ENCODE peak calls at places on chromosomes 5 and 9, in six cellular contexts. E is HepG2, K is WTC11, P is GM12878, B is H1, J is GM23338. U is an unnamed sample.

GRCh38 chr9:92774274-92774673 is 9.6 kb upstream of the BICD2 start:
- DNase-seq in E (no peak), P (no peak), K (no peak), J (no peak), B (no peak), U (no peak)

GRCh38 chr5:158384535-158385421 is 525.8 kb upstream of the CLINT1 start:
- DNase-seq in J (no peak), E (no peak), B (no peak), K (no peak), P (no peak), U (no peak)

GRCh38 chr5:52710972-52711596 is 76.6 kb upstream of the ITGA1 start:
- DNase-seq in B (no peak), E (no peak), K (no peak), J (no peak), P (no peak), U (no peak)

GRCh38 chr9:137376386-137376785 is 46.6 kb downstream of the EXD3 start:
- DNase-seq in E (no peak), K (peak; percentile 2), P (no peak), J (no peak), B (no peak), U (no peak)

GRCh38 chr9:738209-738915 is 103.1 kb upstream of the DMRT1 start:
- DNase-seq in J (no peak), P (no peak), E (no peak), K (no peak), B (no peak), U (no peak)

GRCh38 chr5:38697013-38697412 is 140.6 kb upstream of the LIFR start:
- DNase-seq in P (no peak), E (peak; percentile 51), K (no peak), J (peak; percentile 49), B (no peak), U (no peak)

GRCh38 chr9:93573204-93573828 is 3.1 kb upstream of the PHF2 start:
- DNase-seq in J (no peak), B (no peak), K (no peak), E (no peak), P (no peak), U (no peak)

GRCh38 chr5:1522601-1523479 is 920 bp downstream of the LPCAT1 start:
- DNase-seq in B (no peak), E (no peak), K (peak; percentile 18), J (no peak), P (no peak), U (peak; percentile 61)

DNA sequence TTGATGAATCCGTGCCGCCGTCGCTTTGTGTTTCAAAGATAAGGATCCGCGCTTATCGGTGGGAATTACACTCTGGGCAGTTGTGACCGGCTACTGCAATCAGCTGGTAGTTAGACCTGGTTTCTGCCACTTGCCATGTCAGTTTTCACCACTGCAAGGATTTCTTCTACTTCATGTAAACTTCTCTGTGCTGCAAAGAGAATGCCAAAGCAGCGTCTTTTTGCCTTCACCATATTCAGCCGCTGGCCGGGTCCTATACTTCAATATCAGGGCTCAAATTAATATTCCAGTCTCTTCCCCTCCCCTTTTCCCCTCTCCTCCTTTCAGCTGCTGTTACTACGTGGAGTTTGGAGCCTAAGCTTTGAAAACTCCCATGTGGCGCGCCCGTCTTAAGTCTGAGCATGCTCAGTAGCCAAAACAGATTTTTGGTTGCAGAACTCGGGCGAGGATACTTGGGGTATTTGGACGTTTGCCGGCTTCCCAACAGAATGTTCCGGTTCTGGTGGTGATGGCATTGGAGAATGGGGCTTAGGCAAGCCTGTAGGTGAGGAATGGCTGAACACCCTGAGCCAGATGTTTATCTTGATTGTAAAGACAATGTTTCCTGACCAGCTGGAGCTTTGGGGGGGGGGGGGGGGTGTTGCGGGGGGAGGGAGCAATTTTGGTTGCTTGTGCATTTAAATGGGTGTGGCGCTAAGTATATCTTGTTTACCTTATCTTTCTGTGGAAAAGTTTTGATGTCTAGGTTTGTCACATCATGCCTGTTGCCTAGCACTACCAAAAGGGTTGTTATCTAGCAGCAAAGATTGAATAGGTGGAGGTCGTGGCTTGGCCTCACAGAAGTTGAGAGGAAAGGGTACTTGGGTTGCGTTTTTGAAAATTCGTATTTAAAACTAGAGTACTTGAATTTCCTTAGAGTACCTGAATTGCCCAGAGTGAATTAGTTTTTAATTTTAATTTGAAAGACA is 1.1 kb downstream of the SMAD5 start:
- DNase-seq in B (no peak), P (no peak), J (peak; percentile 62), E (peak; percentile 52), K (peak; percentile 18), U (peak; percentile 64)
- TF ChIP-seq CREB1 in B (no peak), P (no peak), J (no peak), E (no peak), K (no peak), U (no peak)

DNA sequence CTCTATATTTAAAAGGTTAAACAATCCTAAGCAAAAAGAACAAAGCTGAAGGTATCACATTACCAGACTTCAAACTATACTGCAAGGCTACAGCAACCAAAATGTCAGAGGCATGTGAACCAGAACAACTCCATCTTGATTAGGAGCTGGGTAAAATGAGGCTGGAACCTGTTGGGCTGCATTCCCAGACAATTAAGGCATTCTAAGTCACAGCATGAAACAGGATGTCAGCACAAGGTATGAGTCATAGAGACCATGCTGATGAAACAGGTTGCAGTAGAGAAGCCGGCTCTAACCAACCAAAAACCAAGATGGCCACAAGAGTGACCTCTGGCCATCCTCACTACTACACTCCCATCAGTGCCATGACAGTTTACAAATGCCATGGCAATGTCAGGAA is 252.0 kb downstream of the RASEF start:
- DNase-seq in B (peak; percentile 84), P (no peak), E (no peak), J (peak; percentile 78), K (peak; percentile 43), U (no peak)
- TF ChIP-seq CREB1 in B (no peak), P (no peak), E (no peak), J (peak; percentile 37), K (no peak), U (no peak)

DNA sequence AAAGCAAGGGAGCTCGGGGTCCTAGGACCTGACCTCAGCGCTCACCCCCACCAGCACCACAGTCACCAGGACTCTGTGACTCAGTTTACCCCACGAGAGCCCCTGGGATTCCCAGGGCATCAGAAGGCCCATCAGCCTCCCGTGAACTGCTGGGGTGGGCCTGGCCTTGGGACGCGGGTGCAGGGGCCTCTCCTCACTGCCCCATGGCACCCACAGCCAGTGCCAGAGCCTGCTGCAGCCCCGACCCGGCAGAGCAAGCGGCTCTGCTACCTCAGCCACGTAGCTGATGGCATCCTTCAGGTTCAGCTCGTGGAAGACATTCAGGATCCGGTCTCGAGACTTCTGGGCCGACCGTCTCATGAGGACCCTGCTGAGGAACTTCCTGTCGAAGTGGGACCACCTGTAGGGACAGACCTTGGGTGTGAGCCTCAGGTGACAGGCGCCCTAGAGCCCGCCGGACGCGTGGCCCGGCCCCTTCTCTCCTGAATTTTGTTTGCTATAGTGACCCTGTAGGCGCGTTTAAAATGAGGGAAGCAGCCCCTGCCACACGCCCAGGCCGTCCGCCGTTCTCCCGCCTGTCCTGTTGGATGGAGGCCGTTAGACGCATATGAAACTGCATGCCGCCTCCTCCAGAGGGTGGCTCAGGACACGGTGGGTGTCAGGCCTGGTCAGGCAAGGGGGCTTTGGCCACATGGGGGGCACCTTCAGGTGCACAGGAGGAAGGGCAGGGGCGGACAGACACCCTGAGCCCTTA is 36.8 kb downstream of the EXOC3 start:
- DNase-seq in E (no peak), K (no peak), J (no peak), P (no peak), B (no peak), U (no peak)
- TF ChIP-seq CREB1 in E (no peak), K (no peak), J (no peak), P (no peak), B (no peak), U (no peak)

GRCh38 chr5:154972476-154973080 is 31.7 kb downstream of the MRPL22 start:
- DNase-seq in B (no peak), J (peak; percentile 77), P (no peak), E (peak; percentile 35), K (peak; percentile 32), U (peak; percentile 24)
- TF ChIP-seq CREB1 in B (no peak), J (no peak), P (no peak), E (no peak), K (no peak), U (no peak)